ENCODE peak calls at places on chromosomes 1 and 21, in five cellular contexts. V, C, X, N and S are unnamed samples.

GRCh38 chr21:31354604-31355443 is 10.8 kb upstream of the TIAM1 start:
- DNase-seq in X (peak; percentile 93), N (no peak), V (no peak), C (peak; percentile 68), S (no peak)

GRCh38 chr1:202154766-202155477 is 5.5 kb downstream of the PTPN7 start:
- DNase-seq in C (peak; percentile 62), V (peak; percentile 56), X (peak; percentile 70), N (peak; percentile 72), S (no peak)

GRCh38 chr21:35357041-35357780 is 308.1 kb upstream of the RUNX1 start:
- DNase-seq in X (peak; percentile 70), V (no peak), N (no peak), C (no peak), S (no peak)

GRCh38 chr1:152112101-152112884 is 3.0 kb downstream of the TCHH start:
- DNase-seq in V (peak; percentile 5), X (no peak), N (peak; percentile 43), C (no peak), S (no peak)

GRCh38 chr1:6785721-6786505 is 659 bp downstream of the CAMTA1 start:
- DNase-seq in C (no peak), X (no peak), V (peak; percentile 40), N (peak; percentile 34), S (no peak)

GRCh38 chr1:201964266-201964665 is 9.0 kb downstream of the TIMM17A start:
- DNase-seq in C (no peak), N (no peak), X (no peak), V (no peak), S (no peak)

GRCh38 chr1:43992232-43992995 is 1.0 kb downstream of the CCDC24 start:
- DNase-seq in N (no peak), C (no peak), X (no peak), V (no peak), S (no peak)

GRCh38 chr1:85334962-85335361 is 58.5 kb upstream of the BCL10 start:
- DNase-seq in V (no peak), C (no peak), X (no peak), N (no peak), S (no peak)

GRCh38 chr1:93979718-93980319 is 70.6 kb upstream of the GCLM start:
- DNase-seq in C (no peak), X (no peak), V (no peak), N (peak; percentile 65), S (no peak)

GRCh38 chr1:231240883-231241735 is at the start of gene GNPAT:
- DNase-seq in C (peak; percentile 96), X (peak; percentile 75), V (peak; percentile 87), N (peak; percentile 90), S (peak; percentile 69)

GRCh38 chr1:107140703-107141490 is at the start of gene NTNG1:
- DNase-seq in V (peak; percentile 15), C (no peak), X (no peak), N (peak; percentile 17), S (no peak)

GRCh38 chr1:1908506-1908791 is 6.6 kb upstream of the CALML6 start:
- DNase-seq in N (no peak), C (no peak), X (no peak), V (no peak), S (no peak)

GRCh38 chr1:244913806-244914205 is 49.5 kb upstream of the HNRNPU start:
- DNase-seq in X (no peak), N (no peak), V (no peak), C (no peak), S (no peak)

GRCh38 chr1:43435146-43436145 is 18.3 kb downstream of the HYI start:
- DNase-seq in N (peak; percentile 59), V (no peak), X (no peak), C (no peak), S (no peak)

GRCh38 chr1:6612641-6613360 is 730 bp upstream of the PHF13 start:
- DNase-seq in V (no peak), C (no peak), X (peak; percentile 74), N (peak; percentile 59), S (no peak)

GRCh38 chr1:115647919-115648597 is 6.3 kb downstream of the VANGL1 start:
- DNase-seq in C (no peak), N (peak; percentile 35), X (no peak), V (no peak), S (no peak)

GRCh38 chr1:59332983-59333382 is 36.1 kb downstream of the FGGY start:
- DNase-seq in V (no peak), N (no peak), C (no peak), X (no peak), S (no peak)

GRCh38 chr21:16587671-16588379 is 858.0 kb downstream of the USP25 start:
- DNase-seq in V (no peak), C (no peak), N (no peak), X (peak; percentile 75), S (no peak)

GRCh38 chr21:33496345-33496744 is 4.8 kb upstream of the DNAJC28 start:
- DNase-seq in V (no peak), C (no peak), X (no peak), N (no peak), S (no peak)
- H3K27ac ChIP-seq in V (no peak overlapping the region), C (no peak overlapping the region), X (no peak overlapping the region), N (no peak overlapping the region), S (no peak overlapping the region)

DNA sequence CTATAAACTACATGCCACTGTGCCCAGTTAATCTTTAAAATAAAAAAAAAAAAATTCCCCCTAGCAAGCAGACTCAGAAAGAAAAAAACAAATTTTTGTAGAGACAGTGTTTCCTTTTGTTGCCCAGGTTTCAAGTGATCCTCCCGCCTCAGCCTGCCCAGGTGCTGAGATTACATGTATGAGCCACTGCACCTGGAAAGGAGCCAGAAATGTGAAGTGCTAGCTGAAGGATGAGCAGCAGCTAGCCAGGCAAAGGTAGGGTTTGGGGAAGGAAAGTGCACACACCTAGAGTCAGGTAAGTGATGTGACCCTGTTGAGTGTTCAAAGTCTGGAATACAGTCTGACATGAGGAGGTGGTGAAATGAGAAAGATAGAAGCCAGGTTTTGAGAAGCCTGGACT is 1.7 kb downstream of the AKR1A1 start:
- DNase-seq in X (no peak), V (no peak), C (no peak), N (no peak), S (no peak)
- H3K4me3 ChIP-seq in X (peak overlapping the region; percentile 89), V (peak overlapping the region; percentile 11), C (no peak overlapping the region), N (no peak overlapping the region), S (peak overlapping the region; percentile 78)

GRCh38 chr1:234326493-234327366 is 46.5 kb upstream of the COA6 start:
- DNase-seq in V (peak; percentile 56), C (peak; percentile 70), X (no peak), N (peak; percentile 74), S (no peak)

GRCh38 chr1:234325878-234326492 is 47.3 kb upstream of the COA6 start:
- DNase-seq in X (no peak), V (no peak), N (no peak), C (no peak), S (no peak)

GRCh38 chr1:234324668-234325225 is 48.5 kb upstream of the COA6 start:
- DNase-seq in C (no peak), N (no peak), X (no peak), V (no peak), S (no peak)

GRCh38 chr1:234330843-234331215 is 42.4 kb upstream of the COA6 start:
- DNase-seq in N (no peak), C (no peak), X (no peak), V (no peak), S (no peak)

GRCh38 chr1:234327577-234328164 is 45.6 kb upstream of the COA6 start:
- DNase-seq in V (no peak), C (no peak), X (no peak), N (no peak), S (no peak)
- H3K27me3 ChIP-seq in V (peaks cover 30% of the 10 kb centered on the region), C (no peaks in the 10 kb centered on the region), X (no peaks in the 10 kb centered on the region), N (no peaks in the 10 kb centered on the region), S (no peaks in the 10 kb centered on the region)

GRCh38 chr1:234300096-234300495 is 73.2 kb upstream of the COA6 start:
- DNase-seq in X (no peak), N (no peak), C (no peak), V (no peak), S (no peak)
- H3K27ac ChIP-seq in X (no peak overlapping the region), N (no peak overlapping the region), C (no peak overlapping the region), V (no peak overlapping the region), S (no peak overlapping the region)